ENCODE peak calls at places on chromosome 11, in five cellular contexts. J is fibroblast of villous mesenchyme, N is neural progenitor cell, W is GM10248, R is H1. F is an unnamed sample.

GRCh38 chr11:117620131-117620530 is 176.9 kb downstream of the DSCAML1 start:
- DNase-seq in N (no peak), J (no peak), R (no peak), W (no peak), F (no peak)

GRCh38 chr11:71112990-71113389 is 139.4 kb downstream of the SHANK2 start:
- DNase-seq in N (no peak), W (no peak), R (no peak), J (no peak), F (no peak)

GRCh38 chr11:119084663-119085522 is at the start of gene HMBS:
- DNase-seq in W (peak; percentile 92), N (peak; percentile 95), J (peak; percentile 96), R (peak; percentile 75), F (peak; percentile 84)

GRCh38 chr11:70790671-70791300 is 392.5 kb downstream of the CTTN start:
- DNase-seq in J (no peak), W (no peak), N (peak; percentile 38), R (peak; percentile 19), F (no peak)

GRCh38 chr11:37946155-37946766 is 1348.2 kb upstream of the RAG2 start:
- DNase-seq in N (peak; percentile 60), J (peak; percentile 48), R (peak; percentile 29), W (no peak), F (peak; percentile 35)

GRCh38 chr11:662689-663274 is 25.7 kb downstream of the DRD4 start:
- DNase-seq in R (no peak), J (peak; percentile 69), N (peak; percentile 65), W (peak; percentile 75), F (peak; percentile 59)

GRCh38 chr11:14114786-14115185 is 152.3 kb downstream of the SPON1 start:
- DNase-seq in W (no peak), N (no peak), J (no peak), R (no peak), F (no peak)

GRCh38 chr11:61891331-61892084 is at the start of gene FADS3:
- DNase-seq in R (peak; percentile 73), N (peak; percentile 90), W (peak; percentile 84), J (peak; percentile 82), F (peak; percentile 90)

GRCh38 chr11:17734418-17734911 is at the start of gene KCNC1:
- DNase-seq in J (peak; percentile 30), R (no peak), N (peak; percentile 90), W (no peak), F (peak; percentile 68)

GRCh38 chr11:47992959-47993820 is 12.8 kb downstream of the PTPRJ start:
- DNase-seq in N (no peak), J (peak; percentile 87), R (no peak), W (no peak), F (no peak)

GRCh38 chr11:117917591-117917990 is 11.6 kb downstream of the TMPRSS13 start:
- DNase-seq in W (no peak), J (no peak), R (no peak), N (no peak), F (no peak)

DNA sequence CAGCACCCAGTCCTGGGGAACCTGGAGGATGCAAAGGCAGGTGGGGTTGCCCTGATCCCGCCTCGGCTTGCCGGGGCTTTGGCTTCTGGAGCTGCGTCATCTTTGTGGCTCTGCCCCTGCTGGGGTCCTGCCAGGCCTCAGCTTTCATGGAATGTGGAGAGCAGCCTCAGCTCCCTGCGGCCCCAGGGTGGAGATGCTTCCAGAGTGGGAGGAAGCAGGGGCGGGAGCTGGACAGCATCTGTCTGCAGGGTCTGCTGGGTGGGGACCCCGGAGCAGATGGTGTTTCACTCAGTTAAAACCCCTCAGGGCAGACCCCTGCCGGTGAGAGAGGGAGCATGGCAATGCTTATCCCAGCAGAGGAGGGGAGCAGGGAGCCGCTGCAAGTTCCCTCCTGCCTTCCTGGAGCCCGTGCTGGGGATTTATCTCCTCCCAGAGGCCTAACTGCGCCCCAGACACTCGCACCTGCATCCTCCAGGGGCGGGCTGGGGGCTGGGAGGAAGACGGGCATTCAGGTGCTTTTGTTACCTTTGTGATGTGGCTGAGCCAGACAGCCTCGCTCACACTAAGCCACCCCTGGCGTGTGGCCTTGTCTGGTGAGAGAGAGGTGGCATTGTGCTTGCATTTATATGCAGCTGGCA is 15.7 kb downstream of the GRIK4 start:
- DNase-seq in R (peak; percentile 84), N (peak; percentile 74), J (no peak), W (no peak), F (peak; percentile 52)
- TF ChIP-seq CTCF in R (peak; percentile 46), N (peak; percentile 52), J (no peak), W (no peak), F (peak; percentile 27)

DNA sequence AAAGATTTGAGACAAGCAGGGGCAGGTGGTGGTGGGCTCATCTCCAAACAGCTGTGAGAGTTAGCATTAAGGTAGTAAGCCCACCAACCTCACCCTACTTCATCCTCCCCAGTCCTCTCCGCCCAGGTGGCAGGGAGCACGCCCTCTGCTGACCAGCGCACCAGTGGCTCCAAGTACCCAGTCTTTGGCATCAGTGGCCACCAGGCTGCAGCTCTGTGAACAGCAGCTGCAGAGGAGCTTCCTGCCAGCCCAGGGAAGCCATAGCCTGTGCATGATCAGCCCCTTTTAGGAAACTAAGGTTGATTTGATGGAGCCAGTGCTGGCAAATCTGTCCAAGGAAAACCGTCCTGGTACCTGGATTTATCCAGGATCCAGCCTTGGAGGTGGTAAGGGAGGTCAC is 21.7 kb downstream of the CAVIN3 start:
- DNase-seq in J (peak; percentile 52), N (peak; percentile 77), R (no peak), W (no peak), F (peak; percentile 46)
- TF ChIP-seq CTCF in J (peak; percentile 83), N (peak; percentile 76), R (peak; percentile 100), W (peak; percentile 41), F (peak; percentile 41)

DNA sequence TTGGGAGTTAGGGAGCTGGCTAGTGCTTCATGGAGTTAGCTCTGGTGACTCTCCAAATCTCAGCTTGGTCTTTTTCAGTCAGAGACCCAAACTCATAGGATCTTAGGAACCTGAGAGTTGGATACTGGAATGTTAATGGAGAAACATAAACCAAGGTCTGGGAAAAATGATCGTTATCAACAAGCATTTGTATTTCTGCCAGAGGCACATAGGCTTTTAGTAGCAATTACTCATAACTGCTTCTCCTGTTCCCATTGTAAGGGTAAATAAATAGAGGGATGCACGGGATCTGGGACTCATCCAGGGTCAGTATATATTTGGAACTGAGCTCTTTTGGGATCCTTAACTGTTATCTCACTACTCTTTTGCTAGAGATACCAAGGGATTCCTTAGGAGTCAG is 4.8 kb downstream of the BARX2 start:
- DNase-seq in R (no peak), W (no peak), N (no peak), J (no peak), F (no peak)
- TF ChIP-seq CTCF in R (no peak), W (no peak), N (no peak), J (no peak), F (no peak)

GRCh38 chr11:74696488-74696887 is 34.7 kb downstream of the CHRDL2 start:
- DNase-seq in R (no peak), J (peak; percentile 38), N (no peak), W (no peak), F (no peak)

GRCh38 chr11:74694536-74694935 is 36.7 kb downstream of the CHRDL2 start:
- DNase-seq in J (no peak), W (no peak), N (no peak), R (no peak), F (no peak)

GRCh38 chr11:74695705-74696280 is 35.4 kb downstream of the CHRDL2 start:
- DNase-seq in W (no peak), N (peak; percentile 45), J (peak; percentile 59), R (no peak), F (no peak)

GRCh38 chr11:74693531-74693930 is 37.7 kb downstream of the CHRDL2 start:
- DNase-seq in W (no peak), J (no peak), N (no peak), R (no peak), F (no peak)

DNA sequence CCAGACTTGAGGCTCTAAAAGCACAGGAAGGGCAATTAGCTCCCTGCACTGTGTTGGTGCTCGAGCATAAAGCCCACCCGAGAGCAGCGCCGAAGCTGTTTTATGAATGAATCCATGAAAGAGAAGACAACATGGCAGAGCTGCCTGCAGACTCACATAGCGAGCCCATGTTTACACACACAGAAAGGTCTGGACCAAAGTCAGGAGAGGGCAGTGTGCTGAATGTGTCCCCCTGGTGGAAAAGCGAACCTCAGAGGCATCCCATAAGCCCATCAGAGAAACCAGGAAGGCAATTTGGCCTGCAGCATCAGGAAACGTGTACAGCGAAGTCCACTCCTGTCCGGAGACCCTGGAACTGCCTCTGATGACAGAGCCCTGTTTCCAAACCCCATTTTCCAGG is 37.1 kb downstream of the CHRDL2 start:
- DNase-seq in N (no peak), W (no peak), R (no peak), J (peak; percentile 44), F (no peak)
- TF ChIP-seq CTCF in N (peak; percentile 31), W (no peak), R (peak; percentile 35), J (peak; percentile 29), F (no peak)

DNA sequence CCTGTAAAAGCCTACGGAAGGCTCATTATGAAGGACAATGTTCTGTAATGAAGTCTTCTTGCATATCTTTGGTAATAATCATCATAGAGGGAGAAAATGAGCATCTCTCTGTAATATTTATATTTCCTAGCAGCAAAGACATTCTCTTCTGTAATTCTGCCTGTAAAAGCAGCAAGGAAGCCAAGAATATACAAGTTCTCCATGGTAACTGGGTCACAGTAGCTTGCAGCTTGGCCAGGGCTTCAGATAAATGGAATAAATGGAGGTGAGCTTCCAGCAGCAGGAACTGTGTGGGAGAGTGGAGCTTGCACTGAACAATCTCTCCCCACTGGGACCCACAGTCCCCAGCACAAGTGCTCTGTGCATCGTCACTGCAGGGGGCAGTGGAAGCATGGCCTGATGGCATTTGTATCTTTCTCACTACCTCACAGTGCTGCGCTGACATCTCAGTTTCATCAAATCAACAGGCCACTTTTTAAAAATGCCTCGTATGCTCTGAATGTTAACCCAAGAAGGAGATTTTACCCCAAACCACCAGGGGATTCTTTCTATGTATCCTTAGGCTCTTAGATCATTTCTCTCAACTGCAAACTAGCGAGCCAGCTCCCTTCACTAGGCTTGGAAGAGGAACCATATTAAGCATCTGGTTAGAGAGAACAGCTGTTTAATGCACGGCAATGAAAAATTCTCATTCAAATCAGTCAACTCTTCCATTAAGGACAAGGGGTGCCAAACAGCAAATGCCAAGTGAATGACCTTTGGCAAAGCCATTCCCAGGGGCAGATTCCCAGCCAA is 1059.7 kb downstream of the OPCML start:
- DNase-seq in W (no peak), R (no peak), J (no peak), N (no peak), F (no peak)
- TF ChIP-seq CTCF in W (no peak), R (no peak), J (no peak), N (no peak), F (no peak)

GRCh38 chr11:7488681-7489080 is 3.4 kb downstream of the OLFML1 start:
- DNase-seq in N (no peak), R (no peak), W (no peak), J (no peak), F (no peak)
- TF ChIP-seq CTCF in N (no peak), R (no peak), W (no peak), J (no peak), F (no peak)